ENCODE peak calls at places on chromosome 11, in eight cellular contexts. Y is endothelial cell of umbilical vein, Z is Peyer's patch, O is PC-9, V is small intestine, B is upper lobe of right lung, X is pancreas, U is right lobe of liver. F is an unnamed sample.

GRCh38 chr11:68120212-68121066 is 749 bp downstream of the CHKA start:
- DNase-seq in Z (peak; percentile 76), V (no peak), U (peak; percentile 80), O (peak; percentile 50), X (peak; percentile 59), B (peak; percentile 89), Y (peak; percentile 51), F (no peak)

GRCh38 chr11:110968348-110969062 is 256.3 kb upstream of the ARHGAP20 start:
- DNase-seq in X (no peak), Y (no peak), V (no peak), O (no peak), U (no peak), Z (no peak), B (no peak), F (no peak)

GRCh38 chr11:116731097-116731761 is 41.6 kb downstream of the BUD13 start:
- DNase-seq in Y (no peak), V (peak; percentile 19), X (no peak), B (peak; percentile 49), O (peak; percentile 17), U (no peak), Z (peak; percentile 34), F (no peak)

GRCh38 chr11:2136209-2136951 is 2.8 kb downstream of the IGF2 start:
- DNase-seq in Y (no peak), V (no peak), B (no peak), X (no peak), U (peak; percentile 18), Z (no peak), O (no peak), F (no peak)

GRCh38 chr11:130706572-130706971 is 209.7 kb downstream of the SNX19 start:
- DNase-seq in X (no peak), V (no peak), U (no peak), Z (no peak), B (no peak), Y (no peak), O (no peak), F (no peak)

GRCh38 chr11:81744336-81745116 is 989.1 kb downstream of the FAM181B start:
- DNase-seq in U (no peak), B (peak; percentile 49), X (no peak), Z (no peak), Y (no peak), V (no peak), O (no peak), F (no peak)

GRCh38 chr11:57601297-57601696 is 3.8 kb downstream of the SERPING1 start:
- DNase-seq in X (no peak), V (no peak), Z (no peak), Y (no peak), B (no peak), O (no peak), U (no peak), F (no peak)

GRCh38 chr11:31872074-31872440 is 60.9 kb upstream of the PAX6 start:
- DNase-seq in B (no peak), Z (no peak), U (no peak), V (no peak), O (no peak), X (no peak), Y (no peak), F (no peak)

GRCh38 chr11:12288212-12288933 is 89.0 kb upstream of the PARVA start:
- DNase-seq in B (peak; percentile 83), O (peak; percentile 66), V (peak; percentile 71), U (peak; percentile 75), Z (peak; percentile 84), Y (peak; percentile 87), X (peak; percentile 57), F (peak; percentile 75)

GRCh38 chr11:119937412-119937811 is 200.5 kb downstream of the TRIM29 start:
- DNase-seq in U (no peak), X (no peak), Y (no peak), V (no peak), B (no peak), Z (no peak), O (no peak), F (no peak)
- H3K27ac ChIP-seq in U (no peak overlapping the region), X (no peak overlapping the region), Y (no peak overlapping the region), V (no peak overlapping the region), B (no peak overlapping the region), Z (no peak overlapping the region), O (no peak overlapping the region), F (no peak overlapping the region)

DNA sequence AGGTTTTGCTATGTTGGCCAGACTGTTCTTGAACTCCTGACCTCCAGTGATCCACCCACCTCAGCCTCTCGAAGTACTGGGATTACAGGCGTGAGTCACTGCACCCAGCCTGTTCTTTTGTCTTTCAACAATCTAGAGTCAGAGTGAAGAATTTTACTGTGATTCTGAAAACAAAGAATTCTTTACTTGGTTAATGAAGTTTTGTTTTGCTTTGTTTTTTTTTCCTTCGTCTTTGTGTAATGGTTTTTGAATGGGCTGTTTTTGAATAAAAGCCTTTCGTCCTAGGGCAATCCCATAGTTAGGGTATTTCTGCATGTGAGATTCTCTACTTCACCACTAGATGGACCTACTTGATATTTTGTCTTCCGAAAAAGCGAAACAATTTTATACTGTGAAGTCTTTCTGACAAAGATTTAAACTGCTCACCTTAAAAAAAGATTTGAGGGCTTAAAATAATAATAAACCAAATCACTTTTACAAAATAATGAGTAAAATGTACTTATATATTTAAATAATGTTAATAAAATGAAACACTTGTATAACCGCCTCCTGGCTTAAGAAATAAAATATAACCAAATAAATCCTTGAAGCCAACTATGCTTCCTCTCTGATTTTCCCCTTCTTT is 43.4 kb upstream of the SC5D start:
- DNase-seq in B (no peak), V (peak; percentile 51), Z (no peak), U (no peak), X (no peak), O (no peak), Y (peak; percentile 54), F (no peak)
- H3K27ac ChIP-seq in B (no peak overlapping the region), V (no peak overlapping the region), Z (no peak overlapping the region), U (no peak overlapping the region), X (no peak overlapping the region), O (no peak overlapping the region), Y (no peak overlapping the region), F (no peak overlapping the region)

GRCh38 chr11:79082920-79083319 is 357.9 kb downstream of the TENM4 start:
- DNase-seq in Y (no peak), B (no peak), V (peak; percentile 32), X (no peak), O (no peak), Z (no peak), U (no peak), F (no peak)

GRCh38 chr11:79083346-79083745 is 357.5 kb downstream of the TENM4 start:
- DNase-seq in O (no peak), Z (no peak), V (no peak), X (no peak), B (no peak), U (no peak), Y (no peak), F (no peak)

GRCh38 chr11:79080506-79080905 is 360.3 kb downstream of the TENM4 start:
- DNase-seq in V (no peak), O (no peak), X (no peak), Z (no peak), Y (peak; percentile 25), U (no peak), B (no peak), F (no peak)

GRCh38 chr11:79081441-79082124 is 359.2 kb downstream of the TENM4 start:
- DNase-seq in X (no peak), Y (peak; percentile 76), Z (no peak), V (no peak), B (no peak), U (no peak), O (no peak), F (no peak)

GRCh38 chr11:79082280-79082679 is 358.6 kb downstream of the TENM4 start:
- DNase-seq in V (no peak), U (no peak), X (no peak), Y (no peak), Z (no peak), O (no peak), B (no peak), F (no peak)
- H3K27ac ChIP-seq in V (no peak overlapping the region), U (no peak overlapping the region), X (no peak overlapping the region), Y (no peak overlapping the region), Z (no peak overlapping the region), O (no peak overlapping the region), B (no peak overlapping the region), F (no peak overlapping the region)

DNA sequence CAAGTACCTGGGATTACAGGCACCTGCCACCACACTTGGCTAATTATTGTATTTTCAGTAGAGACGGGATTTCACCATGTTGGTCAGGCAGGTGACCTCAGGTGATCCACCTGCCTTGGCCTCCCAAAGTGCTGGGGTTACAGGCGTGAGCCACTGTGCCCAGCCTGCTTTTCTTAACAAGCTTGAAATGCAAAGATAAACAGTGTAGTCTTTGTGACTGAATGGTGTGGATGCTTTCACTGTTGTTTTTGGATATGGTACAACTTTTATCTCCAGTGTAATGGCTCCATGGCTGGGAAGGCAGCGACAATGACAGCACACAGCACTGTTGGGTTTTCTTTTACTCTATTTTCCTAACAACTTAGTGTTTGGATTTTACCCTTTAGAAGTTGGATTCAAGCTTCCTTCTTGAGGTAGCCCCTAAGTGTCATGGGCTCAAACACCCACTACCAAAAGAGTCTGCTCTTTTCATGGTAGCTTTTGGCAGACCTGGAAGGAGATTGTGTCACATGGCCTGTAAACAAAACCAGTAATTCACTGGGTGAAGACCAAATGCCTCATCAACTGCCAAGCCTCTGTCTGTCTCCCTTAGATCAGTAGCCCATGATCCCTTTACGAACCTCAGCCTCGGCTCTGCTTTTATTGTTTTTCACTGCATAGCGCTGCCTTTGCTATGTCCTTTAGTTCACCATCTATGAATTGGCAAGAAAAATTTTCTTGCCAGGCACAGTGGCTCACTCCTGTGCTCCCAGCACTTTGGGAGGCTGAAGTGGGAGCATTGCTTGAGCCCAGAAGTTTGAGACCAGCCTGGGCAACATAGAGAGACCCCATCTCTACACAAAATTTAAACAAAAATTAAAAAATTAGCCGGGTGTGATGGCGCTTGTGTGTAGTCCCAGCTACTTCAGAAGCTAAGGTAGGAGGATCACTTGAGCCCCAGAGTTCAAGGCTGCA is 6.4 kb downstream of the VPS51 start:
- DNase-seq in Y (peak; percentile 48), X (peak; percentile 53), Z (no peak), B (no peak), U (peak; percentile 47), O (no peak), V (no peak), F (peak; percentile 68)
- H3K27ac ChIP-seq in Y (no peak overlapping the region), X (peak overlapping the region; percentile 28), Z (no peak overlapping the region), B (peak overlapping the region; percentile 48), U (peak overlapping the region; percentile 59), O (no peak overlapping the region), V (peak overlapping the region; percentile 24), F (peak overlapping the region; percentile 68)

GRCh38 chr11:66363805-66364535 is 7.6 kb downstream of the SLC29A2 start:
- DNase-seq in U (no peak), Z (peak; percentile 77), V (peak; percentile 58), B (peak; percentile 81), Y (no peak), X (no peak), O (peak; percentile 59), F (peak; percentile 55)
- H3K27ac ChIP-seq in U (no peak overlapping the region), Z (no peak overlapping the region), V (no peak overlapping the region), B (peak overlapping the region; percentile 24), Y (no peak overlapping the region), X (no peak overlapping the region), O (no peak overlapping the region), F (peak overlapping the region; percentile 42)

F was measured in stomach.